ENCODE peak calls at places on chromosomes 5 and 9, in six cellular contexts. Y is stromal cell of bone marrow, I is AG10803, P is HT-29, G is iPS-NIHi11, V is anterior cingulate cortex. F is an unnamed sample.

GRCh38 chr9:113509463-113509862 is 45.9 kb downstream of the RGS3 start:
- DNase-seq in Y (peak; percentile 48), I (peak; percentile 88), P (no peak), G (no peak), V (no peak), F (no peak)

GRCh38 chr9:114894801-114895433 is 35.5 kb downstream of the TNFSF8 start:
- DNase-seq in Y (peak; percentile 90), I (peak; percentile 96), P (peak; percentile 51), G (peak; percentile 31), V (no peak), F (no peak)

GRCh38 chr5:34656700-34657549 is 797 bp downstream of the RAI14 start:
- DNase-seq in Y (no peak), I (no peak), P (peak; percentile 26), G (peak; percentile 52), V (no peak), F (no peak)

GRCh38 chr9:105280730-105281129 is 36.3 kb downstream of the SLC44A1 start:
- DNase-seq in Y (no peak), I (no peak), P (no peak), G (no peak), V (no peak), F (no peak)

GRCh38 chr9:36150529-36151305 is 14.2 kb downstream of the GLIPR2 start:
- DNase-seq in Y (no peak), I (peak; percentile 48), P (no peak), G (no peak), V (no peak), F (no peak)

GRCh38 chr9:97320080-97320642 is 12.7 kb downstream of the CCDC180 start:
- DNase-seq in Y (no peak), I (no peak), P (no peak), G (no peak), V (no peak), F (no peak)

GRCh38 chr9:121604242-121604641 is 47.2 kb upstream of the DAB2IP start:
- DNase-seq in Y (no peak), I (no peak), P (no peak), G (peak; percentile 29), V (no peak), F (no peak)

GRCh38 chr9:95505676-95506437 is 10.9 kb downstream of the PTCH1 start:
- DNase-seq in Y (no peak), I (peak; percentile 41), P (peak; percentile 48), G (peak; percentile 88), V (peak; percentile 64), F (no peak)

GRCh38 chr5:91103353-91104061 is 279.6 kb downstream of the ARRDC3 start:
- DNase-seq in Y (peak; percentile 54), I (peak; percentile 79), P (no peak), G (no peak), V (no peak), F (no peak)

GRCh38 chr9:92561374-92562329 is 25.9 kb upstream of the ECM2 start:
- DNase-seq in Y (no peak), I (peak; percentile 74), P (no peak), G (no peak), V (no peak), F (no peak)

GRCh38 chr9:96136992-96137665 is 164.8 kb downstream of the HSD17B3 start:
- DNase-seq in Y (peak; percentile 45), I (peak; percentile 65), P (no peak), G (no peak), V (peak; percentile 48), F (peak; percentile 2)

GRCh38 chr9:72306771-72307170 is 58.2 kb downstream of the ZFAND5 start:
- DNase-seq in Y (no peak), I (no peak), P (no peak), G (no peak), V (no peak), F (no peak)

GRCh38 chr5:132110930-132111329 is 37.3 kb downstream of the CSF2 start:
- DNase-seq in Y (no peak), I (peak; percentile 48), P (no peak), G (no peak), V (no peak), F (no peak)